ENCODE peak calls at places on chromosomes 1 and 21, in four cellular contexts. Z is IMR-90, W is K562, P is H1. L is an unnamed sample.
A peak's percentile ranks its signal among the peaks of the same experiment; 100 is the strongest.

GRCh38 chr1:175191654-175192053 is 922 bp downstream of the KIAA0040 start:
- DNase-seq in P (no peak), W (no peak), Z (no peak), L (no peak)

GRCh38 chr1:227788279-227789041 is 27.0 kb upstream of the PRSS38 start:
- DNase-seq in Z (no peak), W (no peak), P (peak; percentile 94), L (no peak)

GRCh38 chr1:166485620-166486019 is 318.8 kb upstream of the FAM78B start:
- DNase-seq in W (no peak), P (no peak), Z (no peak), L (no peak)

GRCh38 chr1:63674238-63674864 is 81.1 kb downstream of the PGM1 start:
- DNase-seq in Z (peak; percentile 93), P (peak; percentile 79), W (peak; percentile 54), L (no peak)

GRCh38 chr1:151680391-151680790 is 36.2 kb downstream of the CELF3 start:
- DNase-seq in Z (peak; percentile 24), W (no peak), P (no peak), L (no peak)

GRCh38 chr1:216826629-216827028 is 103.4 kb upstream of the ESRRG start:
- DNase-seq in W (no peak), P (no peak), Z (no peak), L (no peak)

GRCh38 chr21:44527983-44528633 is 11.9 kb downstream of the KRTAP10-1 start:
- DNase-seq in W (no peak), Z (no peak), P (no peak), L (no peak)

GRCh38 chr1:156801409-156802121 is 15.1 kb downstream of the SH2D2A start:
- DNase-seq in Z (peak; percentile 54), W (no peak), P (no peak), L (no peak)

GRCh38 chr1:8374356-8374755 is 56.4 kb downstream of the SLC45A1 start:
- DNase-seq in P (no peak), Z (no peak), W (no peak), L (no peak)

GRCh38 chr1:116375884-116376733 is 3.1 kb downstream of the ATP1A1 start:
- DNase-seq in P (no peak), W (no peak), Z (peak; percentile 68), L (no peak)

GRCh38 chr21:45209046-45209445 is 78.6 kb downstream of the POFUT2 start:
- DNase-seq in P (no peak), W (no peak), Z (peak; percentile 87), L (no peak)

GRCh38 chr21:20302084-20302483 is 696.1 kb upstream of the NCAM2 start:
- DNase-seq in P (no peak), W (no peak), Z (no peak), L (no peak)

GRCh38 chr1:23438545-23438944 is 14.0 kb upstream of the TCEA3 start:
- DNase-seq in Z (no peak), W (no peak), P (no peak), L (no peak)

GRCh38 chr21:14900058-14900457 is 164.7 kb downstream of the NRIP1 start:
- DNase-seq in W (no peak), Z (peak; percentile 80), P (no peak), L (no peak)

GRCh38 chr1:30034627-30035521 is 688.5 kb downstream of the MATN1 start:
- DNase-seq in W (no peak), P (peak; percentile 38), Z (peak; percentile 5), L (no peak)

GRCh38 chr1:66043186-66043585 is 250.5 kb downstream of the PDE4B start:
- DNase-seq in P (no peak), Z (no peak), W (no peak), L (no peak)

GRCh38 chr1:164587617-164588367 is 28.8 kb downstream of the PBX1 start:
- DNase-seq in Z (no peak), W (no peak), P (no peak), L (no peak)

GRCh38 chr1:230026139-230026538 is 40.9 kb upstream of the GALNT2 start:
- DNase-seq in P (no peak), Z (no peak), W (no peak), L (no peak)

GRCh38 chr1:205355054-205355453 is 1.7 kb downstream of the KLHDC8A start:
- DNase-seq in P (no peak), W (no peak), Z (no peak), L (no peak)

GRCh38 chr1:35748326-35748725 is 21.5 kb downstream of the CLSPN start:
- DNase-seq in W (no peak), P (no peak), Z (no peak), L (no peak)

GRCh38 chr1:37650173-37650572 is 15.5 kb upstream of the RSPO1 start:
- DNase-seq in Z (no peak), W (no peak), P (no peak), L (no peak)

GRCh38 chr1:118151312-118151937 is 33.6 kb downstream of the SPAG17 start:
- DNase-seq in P (peak; percentile 64), W (peak; percentile 32), Z (peak; percentile 67), L (peak; percentile 8)

GRCh38 chr1:103514920-103515503 is 10.5 kb upstream of the RNPC3 start:
- DNase-seq in W (peak; percentile 23), Z (peak; percentile 63), P (no peak), L (peak; percentile 35)

GRCh38 chr1:29671446-29671845 is 435.1 kb downstream of the PTPRU start:
- DNase-seq in P (peak; percentile 19), W (no peak), Z (no peak), L (no peak)

GRCh38 chr1:203144661-203145060 is 17.1 kb downstream of the ADORA1 start:
- DNase-seq in W (no peak), Z (peak; percentile 48), P (no peak), L (no peak)

GRCh38 chr1:211378844-211379243 is 52.2 kb downstream of the TRAF5 start:
- DNase-seq in W (peak; percentile 32), P (no peak), Z (peak; percentile 80), L (no peak)

GRCh38 chr1:8283058-8283884 is 34.6 kb upstream of the SLC45A1 start:
- DNase-seq in P (no peak), W (no peak), Z (no peak), L (peak; percentile 64)

GRCh38 chr1:58941471-58942289 is 157.8 kb upstream of the JUN start:
- DNase-seq in Z (no peak), P (no peak), W (no peak), L (no peak)

GRCh38 chr1:18951818-18952391 is 4.6 kb downstream of the IFFO2 start:
- DNase-seq in Z (no peak), P (no peak), W (no peak), L (peak; percentile 83)

GRCh38 chr1:235990376-235990795 is 74.5 kb downstream of the NID1 start:
- DNase-seq in P (no peak), W (no peak), Z (peak; percentile 48), L (no peak)

GRCh38 chr1:26994020-26994745 is 691 bp downstream of the TRNP1 start:
- DNase-seq in W (peak; percentile 53), Z (no peak), P (peak; percentile 57), L (no peak)

GRCh38 chr21:28705616-28706015 is 287.1 kb downstream of the LTN1 start:
- DNase-seq in Z (peak; percentile 33), P (no peak), W (no peak), L (no peak)

GRCh38 chr1:6544831-6545230 is 9.5 kb downstream of the NOL9 start:
- DNase-seq in W (no peak), P (no peak), Z (peak; percentile 80), L (no peak)

GRCh38 chr1:192976576-192976975 is 82.6 kb downstream of the UCHL5 start:
- DNase-seq in P (no peak), Z (no peak), W (no peak), L (no peak)

GRCh38 chr1:192973202-192973601 is 86.0 kb downstream of the UCHL5 start:
- DNase-seq in Z (no peak), P (no peak), W (no peak), L (no peak)

GRCh38 chr1:192973988-192974387 is 85.2 kb downstream of the UCHL5 start:
- DNase-seq in P (no peak), W (no peak), Z (no peak), L (no peak)

GRCh38 chr1:192977089-192977706 is 82.0 kb downstream of the UCHL5 start:
- DNase-seq in P (no peak), W (peak; percentile 75), Z (no peak), L (no peak)

GRCh38 chr1:192974701-192975100 is 84.5 kb downstream of the UCHL5 start:
- DNase-seq in Z (peak; percentile 21), W (no peak), P (no peak), L (no peak)
- TF ChIP-seq CHD1 in Z (no peak), W (no peak), P (no peak), L (no peak)

DNA sequence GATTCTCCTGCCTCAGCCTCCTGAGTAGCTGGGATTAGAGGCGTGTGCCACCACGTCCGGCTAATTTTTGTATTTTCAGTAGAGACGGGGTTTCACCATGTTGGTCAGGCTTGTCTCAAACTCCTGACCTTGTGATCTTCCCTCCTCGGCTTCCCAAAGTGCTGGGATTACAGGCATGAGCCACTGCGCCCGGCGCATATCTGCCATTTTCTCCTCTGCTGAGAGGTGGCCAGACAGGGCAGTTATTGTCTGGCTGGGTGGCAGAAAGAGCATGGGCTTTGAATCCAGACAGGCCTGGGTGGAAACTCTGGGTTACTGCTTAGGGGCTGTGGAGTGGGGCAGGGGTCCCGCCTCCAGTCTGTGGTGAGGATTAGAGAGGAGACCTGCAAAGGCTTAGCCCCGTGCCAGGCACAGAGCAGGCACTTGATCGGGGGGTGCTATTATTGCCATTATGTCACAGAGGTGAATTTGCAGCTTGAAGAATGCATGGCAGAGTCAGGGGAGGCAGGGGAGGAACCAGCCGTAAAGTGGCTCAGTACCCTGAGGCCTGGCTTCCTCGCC is 73.9 kb downstream of the MAN1C1 start:
- DNase-seq in W (no peak), P (no peak), Z (no peak), L (no peak)
- TF ChIP-seq CHD1 in W (no peak), P (no peak), Z (no peak), L (no peak)

GRCh38 chr1:81805537-81806431 is 5.0 kb downstream of the ADGRL2 start:
- DNase-seq in Z (no peak), W (no peak), P (no peak), L (no peak)
- TF ChIP-seq CHD1 in Z (no peak), W (no peak), P (no peak), L (no peak)

DNA sequence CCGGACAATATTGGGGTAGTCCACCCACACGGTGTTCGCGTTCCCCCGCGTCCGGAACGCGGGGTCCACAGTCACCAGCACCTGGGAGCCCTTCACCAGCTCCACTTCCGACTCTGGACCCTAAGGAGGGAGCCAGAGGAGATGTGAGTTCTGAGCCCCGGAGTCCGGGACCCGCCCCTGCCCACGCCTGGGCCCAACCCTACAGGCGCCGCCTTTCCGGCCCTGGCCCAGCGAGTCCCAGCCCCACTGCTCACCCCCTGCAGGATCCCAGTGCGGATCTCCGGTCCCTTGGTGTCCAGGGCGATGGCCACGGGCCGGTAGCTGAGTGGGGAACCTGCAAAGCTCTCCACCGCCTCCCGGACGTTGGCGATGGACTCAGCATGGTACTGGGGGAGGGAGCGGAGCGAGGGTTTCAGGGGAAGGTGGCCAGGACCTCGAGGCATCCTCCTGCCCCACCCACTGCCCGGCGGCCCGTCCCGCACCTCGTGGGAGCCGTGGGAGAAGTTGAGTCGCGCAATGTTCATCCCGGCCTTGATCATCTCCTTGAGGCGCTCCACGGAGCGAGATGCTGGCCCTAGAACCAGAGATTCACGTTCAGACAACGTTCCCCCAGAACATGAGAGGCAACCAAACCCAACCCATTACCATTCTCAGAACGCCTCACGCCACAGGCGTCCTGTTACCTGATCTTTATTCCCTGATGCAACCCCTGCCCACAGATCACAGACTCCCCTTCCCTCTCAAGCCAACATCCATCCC is 5.9 kb downstream of the PKLR start:
- DNase-seq in Z (no peak), W (no peak), P (peak; percentile 87), L (no peak)
- TF ChIP-seq CHD1 in Z (no peak), W (no peak), P (no peak), L (no peak)

GRCh38 chr1:96220644-96221043 is 500.9 kb upstream of the PTBP2 start:
- DNase-seq in P (no peak), Z (no peak), W (no peak), L (no peak)
- TF ChIP-seq CHD1 in P (no peak), Z (no peak), W (no peak), L (no peak)

L was measured in GM12878.